ENCODE peak calls at places on chromosome 20, in seven cellular contexts. One of them, this sample, is unnamed.

GRCh38 chr20:49171928-49172327 is 16.2 kb downstream of the STAU1 start:
- DNase-seq in OCI-M1: no peak
- DNase-seq in renal cortical epithelial cell: no peak
- DNase-seq in activated T-cell treated with anti-CD3 and anti-CD28 coated beads, Interleukin-2, amount 50 U/mL, for 48 hours: no peak
- DNase-seq in HepG2: no peak
- DNase-seq in GM20000: no peak
- DNase-seq in T-helper 2 cell: no peak
- DNase-seq in this sample: no peak

GRCh38 chr20:60046860-60047259 is 88.6 kb downstream of the CDH26 start:
- DNase-seq in OCI-M1: no peak
- DNase-seq in renal cortical epithelial cell: no peak
- DNase-seq in activated T-cell treated with anti-CD3 and anti-CD28 coated beads, Interleukin-2, amount 50 U/mL, for 48 hours: no peak
- DNase-seq in HepG2: no peak
- DNase-seq in GM20000: no peak
- DNase-seq in T-helper 2 cell: no peak
- DNase-seq in this sample: no peak

GRCh38 chr20:14617123-14617522 is 279.7 kb upstream of the FLRT3 start:
- DNase-seq in OCI-M1: no peak
- DNase-seq in renal cortical epithelial cell: peak; percentile 95
- DNase-seq in activated T-cell treated with anti-CD3 and anti-CD28 coated beads, Interleukin-2, amount 50 U/mL, for 48 hours: no peak
- DNase-seq in HepG2: no peak
- DNase-seq in GM20000: no peak
- DNase-seq in T-helper 2 cell: no peak
- DNase-seq in this sample: no peak

GRCh38 chr20:25669826-25670422 is 26.7 kb downstream of the ZNF337 start:
- DNase-seq in OCI-M1: no peak
- DNase-seq in renal cortical epithelial cell: peak; percentile 69
- DNase-seq in activated T-cell treated with anti-CD3 and anti-CD28 coated beads, Interleukin-2, amount 50 U/mL, for 48 hours: no peak
- DNase-seq in HepG2: peak; percentile 61
- DNase-seq in GM20000: no peak
- DNase-seq in T-helper 2 cell: no peak
- DNase-seq in this sample: no peak

GRCh38 chr20:1802385-1803215 is 92.6 kb upstream of the SIRPA start:
- DNase-seq in OCI-M1: peak; percentile 74
- DNase-seq in renal cortical epithelial cell: peak; percentile 34
- DNase-seq in activated T-cell treated with anti-CD3 and anti-CD28 coated beads, Interleukin-2, amount 50 U/mL, for 48 hours: peak; percentile 54
- DNase-seq in HepG2: peak; percentile 67
- DNase-seq in GM20000: peak; percentile 81
- DNase-seq in T-helper 2 cell: no peak
- DNase-seq in this sample: peak; percentile 71

GRCh38 chr20:39800111-39800510 is 838.0 kb downstream of the DHX35 start:
- DNase-seq in OCI-M1: peak; percentile 24
- DNase-seq in renal cortical epithelial cell: peak; percentile 38
- DNase-seq in activated T-cell treated with anti-CD3 and anti-CD28 coated beads, Interleukin-2, amount 50 U/mL, for 48 hours: no peak
- DNase-seq in HepG2: no peak
- DNase-seq in GM20000: peak; percentile 24
- DNase-seq in T-helper 2 cell: no peak
- DNase-seq in this sample: no peak

GRCh38 chr20:59972037-59972801 is 14.0 kb downstream of the CDH26 start:
- DNase-seq in OCI-M1: no peak
- DNase-seq in renal cortical epithelial cell: peak; percentile 42
- DNase-seq in activated T-cell treated with anti-CD3 and anti-CD28 coated beads, Interleukin-2, amount 50 U/mL, for 48 hours: no peak
- DNase-seq in HepG2: no peak
- DNase-seq in GM20000: no peak
- DNase-seq in T-helper 2 cell: no peak
- DNase-seq in this sample: no peak

GRCh38 chr20:19737025-19737424 is 21.0 kb upstream of the RIN2 start:
- DNase-seq in OCI-M1: peak; percentile 14
- DNase-seq in renal cortical epithelial cell: peak; percentile 95
- DNase-seq in activated T-cell treated with anti-CD3 and anti-CD28 coated beads, Interleukin-2, amount 50 U/mL, for 48 hours: no peak
- DNase-seq in HepG2: peak; percentile 33
- DNase-seq in GM20000: no peak
- DNase-seq in T-helper 2 cell: no peak
- DNase-seq in this sample: no peak

GRCh38 chr20:22586645-22587310 is 2.4 kb upstream of the FOXA2 start:
- DNase-seq in OCI-M1: peak; percentile 76
- DNase-seq in renal cortical epithelial cell: no peak
- DNase-seq in activated T-cell treated with anti-CD3 and anti-CD28 coated beads, Interleukin-2, amount 50 U/mL, for 48 hours: no peak
- DNase-seq in HepG2: peak; percentile 56
- DNase-seq in GM20000: peak; percentile 74
- DNase-seq in T-helper 2 cell: no peak
- DNase-seq in this sample: no peak

GRCh38 chr20:7379621-7380220 is 560.5 kb downstream of the HAO1 start:
- DNase-seq in OCI-M1: no peak
- DNase-seq in renal cortical epithelial cell: no peak
- DNase-seq in activated T-cell treated with anti-CD3 and anti-CD28 coated beads, Interleukin-2, amount 50 U/mL, for 48 hours: no peak
- DNase-seq in HepG2: no peak
- DNase-seq in GM20000: no peak
- DNase-seq in T-helper 2 cell: no peak
- DNase-seq in this sample: no peak

GRCh38 chr20:63091901-63092659 is 85.3 kb upstream of the BHLHE23 start:
- DNase-seq in OCI-M1: no peak
- DNase-seq in renal cortical epithelial cell: no peak
- DNase-seq in activated T-cell treated with anti-CD3 and anti-CD28 coated beads, Interleukin-2, amount 50 U/mL, for 48 hours: no peak
- DNase-seq in HepG2: no peak
- DNase-seq in GM20000: no peak
- DNase-seq in T-helper 2 cell: no peak
- DNase-seq in this sample: no peak

GRCh38 chr20:10927011-10927583 is 253.3 kb upstream of the JAG1 start:
- DNase-seq in OCI-M1: no peak
- DNase-seq in renal cortical epithelial cell: no peak
- DNase-seq in activated T-cell treated with anti-CD3 and anti-CD28 coated beads, Interleukin-2, amount 50 U/mL, for 48 hours: no peak
- DNase-seq in HepG2: no peak
- DNase-seq in GM20000: no peak
- DNase-seq in T-helper 2 cell: no peak
- DNase-seq in this sample: no peak

GRCh38 chr20:39269031-39269461 is 306.9 kb downstream of the DHX35 start:
- DNase-seq in OCI-M1: peak; percentile 61
- DNase-seq in renal cortical epithelial cell: no peak
- DNase-seq in activated T-cell treated with anti-CD3 and anti-CD28 coated beads, Interleukin-2, amount 50 U/mL, for 48 hours: peak; percentile 62
- DNase-seq in HepG2: peak; percentile 29
- DNase-seq in GM20000: peak; percentile 61
- DNase-seq in T-helper 2 cell: no peak
- DNase-seq in this sample: no peak

GRCh38 chr20:33104336-33104735 is 24.9 kb downstream of the BPIFB4 start:
- DNase-seq in OCI-M1: no peak
- DNase-seq in renal cortical epithelial cell: no peak
- DNase-seq in activated T-cell treated with anti-CD3 and anti-CD28 coated beads, Interleukin-2, amount 50 U/mL, for 48 hours: no peak
- DNase-seq in HepG2: no peak
- DNase-seq in GM20000: no peak
- DNase-seq in T-helper 2 cell: no peak
- DNase-seq in this sample: no peak

GRCh38 chr20:52972190-52972937 is at the start of gene TSHZ2:
- DNase-seq in OCI-M1: no peak
- DNase-seq in renal cortical epithelial cell: peak; percentile 37
- DNase-seq in activated T-cell treated with anti-CD3 and anti-CD28 coated beads, Interleukin-2, amount 50 U/mL, for 48 hours: peak; percentile 68
- DNase-seq in HepG2: peak; percentile 24
- DNase-seq in GM20000: no peak
- DNase-seq in T-helper 2 cell: no peak
- DNase-seq in this sample: peak; percentile 66

GRCh38 chr20:24370249-24370648 is 99.2 kb upstream of the SYNDIG1 start:
- DNase-seq in OCI-M1: no peak
- DNase-seq in renal cortical epithelial cell: no peak
- DNase-seq in activated T-cell treated with anti-CD3 and anti-CD28 coated beads, Interleukin-2, amount 50 U/mL, for 48 hours: no peak
- DNase-seq in HepG2: peak; percentile 35
- DNase-seq in GM20000: no peak
- DNase-seq in T-helper 2 cell: no peak
- DNase-seq in this sample: no peak